ENCODE peak calls at places on chromosomes 5 and 9, in four cellular contexts. One of them, this sample, is unnamed.

GRCh38 chr5:135240781-135241360 is 158.2 kb downstream of the MACROH2A1 start:
- DNase-seq in K562: no peak
- DNase-seq in HepG2: no peak
- DNase-seq in GM12878: no peak
- DNase-seq in this sample: no peak

GRCh38 chr5:148776780-148777179 is 49.6 kb upstream of the ADRB2 start:
- DNase-seq in K562: no peak
- DNase-seq in HepG2: no peak
- DNase-seq in GM12878: no peak
- DNase-seq in this sample: no peak

GRCh38 chr5:143404416-143405062 is 1.1 kb upstream of the NR3C1 start:
- DNase-seq in K562: peak; percentile 72
- DNase-seq in HepG2: peak; percentile 28
- DNase-seq in GM12878: no peak
- DNase-seq in this sample: peak; percentile 59

GRCh38 chr9:75229605-75230332 is 141.5 kb downstream of the OSTF1 start:
- DNase-seq in K562: no peak
- DNase-seq in HepG2: peak; percentile 58
- DNase-seq in GM12878: no peak
- DNase-seq in this sample: no peak

GRCh38 chr9:26746357-26747072 is 146.1 kb downstream of the CAAP1 start:
- DNase-seq in K562: no peak
- DNase-seq in HepG2: peak; percentile 70
- DNase-seq in GM12878: peak; percentile 76
- DNase-seq in this sample: no peak

GRCh38 chr9:7974335-7975005 is 174.9 kb upstream of the DMAC1 start:
- DNase-seq in K562: no peak
- DNase-seq in HepG2: no peak
- DNase-seq in GM12878: peak; percentile 24
- DNase-seq in this sample: no peak

GRCh38 chr5:116923344-116923743 is 348.7 kb upstream of the SEMA6A start:
- DNase-seq in K562: no peak
- DNase-seq in HepG2: no peak
- DNase-seq in GM12878: no peak
- DNase-seq in this sample: no peak

GRCh38 chr9:75870450-75870849 is 20.0 kb upstream of the PCSK5 start:
- DNase-seq in K562: no peak
- DNase-seq in HepG2: no peak
- DNase-seq in GM12878: no peak
- DNase-seq in this sample: no peak

GRCh38 chr5:83107692-83108410 is 30.5 kb downstream of the XRCC4 start:
- DNase-seq in K562: no peak
- DNase-seq in HepG2: no peak
- DNase-seq in GM12878: no peak
- DNase-seq in this sample: no peak

GRCh38 chr9:95953986-95954385 is 78.5 kb downstream of the ERCC6L2 start:
- DNase-seq in K562: no peak
- DNase-seq in HepG2: no peak
- DNase-seq in GM12878: peak; percentile 25
- DNase-seq in this sample: no peak

GRCh38 chr5:60583598-60583997 is 116.4 kb downstream of the DEPDC1B start:
- DNase-seq in K562: no peak
- DNase-seq in HepG2: no peak
- DNase-seq in GM12878: no peak
- DNase-seq in this sample: no peak

GRCh38 chr9:69063839-69064238 is 28.3 kb downstream of the FXN start:
- DNase-seq in K562: no peak
- DNase-seq in HepG2: no peak
- DNase-seq in GM12878: no peak
- DNase-seq in this sample: no peak

GRCh38 chr5:51811883-51812282 is 428.6 kb downstream of the ISL1 start:
- DNase-seq in K562: no peak
- DNase-seq in HepG2: no peak
- DNase-seq in GM12878: no peak
- DNase-seq in this sample: no peak

GRCh38 chr5:153551537-153552079 is 61.1 kb downstream of the GRIA1 start:
- DNase-seq in K562: no peak
- DNase-seq in HepG2: no peak
- DNase-seq in GM12878: no peak
- DNase-seq in this sample: no peak

GRCh38 chr5:122351416-122352157 is 39.5 kb downstream of the SNCAIP start:
- DNase-seq in K562: no peak
- DNase-seq in HepG2: no peak
- DNase-seq in GM12878: no peak
- DNase-seq in this sample: no peak

GRCh38 chr9:35871514-35871913 is 1.3 kb upstream of the OR13J1 start:
- DNase-seq in K562: no peak
- DNase-seq in HepG2: no peak
- DNase-seq in GM12878: no peak
- DNase-seq in this sample: no peak

GRCh38 chr9:76817489-76817888 is 53.3 kb downstream of the PCA3 start:
- DNase-seq in K562: no peak
- DNase-seq in HepG2: no peak
- DNase-seq in GM12878: no peak
- DNase-seq in this sample: no peak

GRCh38 chr5:159817262-159818029 is 98.8 kb upstream of the ADRA1B start:
- DNase-seq in K562: no peak
- DNase-seq in HepG2: no peak
- DNase-seq in GM12878: no peak
- DNase-seq in this sample: no peak

GRCh38 chr5:177083351-177083750 is 3.4 kb upstream of the FGFR4 start:
- DNase-seq in K562: no peak
- DNase-seq in HepG2: no peak
- DNase-seq in GM12878: no peak
- DNase-seq in this sample: no peak

GRCh38 chr9:91403665-91404543 is 19.7 kb downstream of the NFIL3 start:
- DNase-seq in K562: peak; percentile 40
- DNase-seq in HepG2: no peak
- DNase-seq in GM12878: no peak
- DNase-seq in this sample: no peak

GRCh38 chr9:99183616-99184015 is 38.1 kb downstream of the ALG2 start:
- DNase-seq in K562: no peak
- DNase-seq in HepG2: no peak
- DNase-seq in GM12878: no peak
- DNase-seq in this sample: no peak

GRCh38 chr9:92328225-92328624 is 2.5 kb downstream of the CENPP start:
- DNase-seq in K562: no peak
- DNase-seq in HepG2: peak; percentile 28
- DNase-seq in GM12878: no peak
- DNase-seq in this sample: no peak

GRCh38 chr5:117065161-117065560 is 490.5 kb upstream of the SEMA6A start:
- DNase-seq in K562: no peak
- DNase-seq in HepG2: no peak
- DNase-seq in GM12878: no peak
- DNase-seq in this sample: no peak

GRCh38 chr9:124259273-124260078 is 1.7 kb downstream of the NEK6 start:
- DNase-seq in K562: no peak
- DNase-seq in HepG2: peak; percentile 91
- DNase-seq in GM12878: no peak
- DNase-seq in this sample: no peak

GRCh38 chr5:108681079-108681921 is 66.4 kb upstream of the FER start:
- DNase-seq in K562: peak; percentile 26
- DNase-seq in HepG2: peak; percentile 50
- DNase-seq in GM12878: peak; percentile 67
- DNase-seq in this sample: no peak

GRCh38 chr9:127545196-127546124 is 66.6 kb upstream of the STXBP1 start:
- DNase-seq in K562: peak; percentile 33
- DNase-seq in HepG2: peak; percentile 96
- DNase-seq in GM12878: no peak
- DNase-seq in this sample: no peak

GRCh38 chr9:104850771-104851170 is 77.2 kb downstream of the ABCA1 start:
- DNase-seq in K562: no peak
- DNase-seq in HepG2: no peak
- DNase-seq in GM12878: no peak
- DNase-seq in this sample: no peak

GRCh38 chr5:135135530-135136201 is 101.6 kb upstream of the PITX1 start:
- DNase-seq in K562: peak; percentile 63
- DNase-seq in HepG2: no peak
- DNase-seq in GM12878: no peak
- DNase-seq in this sample: no peak

GRCh38 chr9:95073042-95073607 is 244.4 kb downstream of the FANCC start:
- DNase-seq in K562: no peak
- DNase-seq in HepG2: peak; percentile 25
- DNase-seq in GM12878: no peak
- DNase-seq in this sample: peak; percentile 47

GRCh38 chr5:110865400-110866094 is 126.7 kb downstream of the SLC25A46 start:
- DNase-seq in K562: peak; percentile 33
- DNase-seq in HepG2: peak; percentile 28
- DNase-seq in GM12878: no peak
- DNase-seq in this sample: peak; percentile 66

GRCh38 chr5:58649716-58650115 is 66.8 kb downstream of the RAB3C start:
- DNase-seq in K562: no peak
- DNase-seq in HepG2: no peak
- DNase-seq in GM12878: no peak
- DNase-seq in this sample: no peak

GRCh38 chr5:43313854-43314457 is 744 bp upstream of the HMGCS1 start:
- DNase-seq in K562: no peak
- DNase-seq in HepG2: no peak
- DNase-seq in GM12878: no peak
- DNase-seq in this sample: no peak

DNA sequence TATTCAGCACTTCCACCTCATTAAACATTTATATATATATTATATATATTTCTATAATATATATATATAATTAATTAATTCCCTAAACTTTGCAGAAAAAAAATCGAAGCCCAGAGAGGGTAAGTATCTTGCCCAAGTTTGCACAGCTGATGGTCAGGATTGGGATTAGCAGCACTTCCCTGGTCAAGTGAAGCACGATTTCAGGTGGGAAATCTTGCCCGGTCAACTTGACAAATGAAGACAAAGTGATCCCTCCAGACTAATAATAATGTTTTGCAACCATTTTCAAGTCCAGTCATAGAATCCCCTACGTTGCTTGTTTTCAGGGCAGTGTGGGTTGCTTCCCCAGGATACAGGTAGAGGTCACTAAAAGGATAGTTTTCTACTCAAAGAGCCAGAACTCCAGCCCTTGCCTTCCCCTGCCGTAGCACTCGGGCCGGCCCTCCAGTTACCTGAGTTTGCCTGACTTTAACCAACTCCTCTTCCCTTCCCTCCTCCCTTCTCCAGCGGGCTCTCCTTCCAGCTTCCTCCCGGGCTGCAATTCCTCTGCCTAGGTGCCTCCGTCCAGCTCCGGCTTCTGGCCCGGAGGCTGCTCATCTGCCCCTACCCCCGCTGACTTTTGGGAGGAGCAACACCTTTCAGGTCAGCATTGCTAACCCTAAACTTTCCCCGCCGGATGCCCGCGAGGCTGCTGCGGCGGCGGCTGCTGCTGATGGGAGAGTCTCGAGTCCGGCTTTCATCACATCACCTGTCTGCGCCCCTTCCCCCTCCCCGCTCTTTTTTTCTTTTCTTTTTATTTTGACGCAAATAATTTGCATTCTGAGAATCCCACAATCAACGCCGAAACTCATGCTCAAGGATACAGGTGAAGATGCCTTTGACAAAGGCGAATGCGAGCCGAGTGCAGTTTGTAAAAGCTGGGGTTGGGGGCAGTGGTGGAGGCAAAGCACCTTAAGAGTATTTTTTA is 928 bp downstream of the PRLR start:
- DNase-seq in K562: no peak
- DNase-seq in HepG2: peak; percentile 58
- DNase-seq in GM12878: no peak
- DNase-seq in this sample: peak; percentile 79
- TF ChIP-seq TCF7 in K562: no peak
- TF ChIP-seq TCF7 in HepG2: no peak
- TF ChIP-seq TCF7 in GM12878: no peak
- TF ChIP-seq TCF7 in this sample: no peak

GRCh38 chr5:167305591-167306213 is 985.7 kb upstream of the WWC1 start:
- DNase-seq in K562: no peak
- DNase-seq in HepG2: no peak
- DNase-seq in GM12878: no peak
- DNase-seq in this sample: no peak
- TF ChIP-seq TCF7 in K562: no peak
- TF ChIP-seq TCF7 in HepG2: no peak
- TF ChIP-seq TCF7 in GM12878: no peak
- TF ChIP-seq TCF7 in this sample: no peak

GRCh38 chr5:161763571-161763970 is 78.0 kb downstream of the GABRA6 start:
- DNase-seq in K562: no peak
- DNase-seq in HepG2: no peak
- DNase-seq in GM12878: no peak
- DNase-seq in this sample: no peak

GRCh38 chr5:161765611-161766010 is 80.1 kb downstream of the GABRA6 start:
- DNase-seq in K562: no peak
- DNase-seq in HepG2: no peak
- DNase-seq in GM12878: no peak
- DNase-seq in this sample: no peak
- TF ChIP-seq TCF7 in K562: no peak
- TF ChIP-seq TCF7 in HepG2: no peak
- TF ChIP-seq TCF7 in GM12878: no peak
- TF ChIP-seq TCF7 in this sample: no peak

GRCh38 chr5:761206-761771 is 23.2 kb downstream of the ZDHHC11B start:
- DNase-seq in K562: no peak
- DNase-seq in HepG2: no peak
- DNase-seq in GM12878: no peak
- DNase-seq in this sample: no peak

GRCh38 chr5:759781-760362 is 24.7 kb downstream of the ZDHHC11B start:
- DNase-seq in K562: peak; percentile 9
- DNase-seq in HepG2: no peak
- DNase-seq in GM12878: no peak
- DNase-seq in this sample: no peak

GRCh38 chr5:759111-759741 is 25.3 kb downstream of the ZDHHC11B start:
- DNase-seq in K562: peak; percentile 39
- DNase-seq in HepG2: peak; percentile 81
- DNase-seq in GM12878: no peak
- DNase-seq in this sample: no peak

GRCh38 chr5:761854-762685 is 22.5 kb downstream of the ZDHHC11B start:
- DNase-seq in K562: no peak
- DNase-seq in HepG2: no peak
- DNase-seq in GM12878: no peak
- DNase-seq in this sample: no peak

DNA sequence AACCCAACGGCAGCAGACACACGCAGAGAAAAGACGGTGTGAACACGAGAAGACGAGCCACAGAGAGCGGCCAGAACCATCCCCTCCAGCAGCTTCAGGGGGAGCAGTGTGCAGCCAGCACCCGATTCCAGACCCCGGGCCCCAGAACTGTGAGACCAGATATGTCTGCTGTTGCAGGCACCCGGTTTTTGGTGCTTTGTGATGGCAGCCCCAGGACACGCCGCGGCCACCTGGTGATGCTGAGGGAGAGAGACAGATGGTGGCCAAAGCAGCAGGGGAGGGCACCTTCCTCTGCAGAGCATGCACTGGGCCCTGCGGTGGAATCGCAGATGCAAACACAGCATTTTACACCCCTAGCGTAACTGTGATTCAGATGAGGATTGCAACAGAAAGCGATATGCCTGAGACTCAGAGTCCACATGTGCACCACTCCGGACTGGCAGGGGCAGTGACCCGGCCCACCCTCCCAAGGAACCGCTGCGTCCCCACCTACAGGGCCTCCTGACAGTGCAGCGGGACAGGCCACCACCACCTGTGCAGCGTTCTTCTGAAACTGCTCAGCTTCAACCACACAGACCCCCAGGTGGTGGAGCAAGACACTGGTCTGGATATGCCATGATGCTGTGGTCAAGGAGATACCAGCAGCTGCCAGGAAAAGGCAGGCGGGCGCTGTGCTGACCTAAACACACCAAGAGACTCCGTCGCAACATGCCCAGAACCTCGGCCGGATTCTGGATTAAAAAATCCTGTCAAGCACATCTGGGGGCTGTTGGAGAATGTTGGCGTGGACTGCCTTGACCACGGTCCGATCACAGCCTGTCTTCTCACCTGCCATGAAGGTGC is 23.9 kb downstream of the ZDHHC11B start:
- DNase-seq in K562: no peak
- DNase-seq in HepG2: no peak
- DNase-seq in GM12878: no peak
- DNase-seq in this sample: no peak
- TF ChIP-seq TCF7 in K562: no peak
- TF ChIP-seq TCF7 in HepG2: no peak
- TF ChIP-seq TCF7 in GM12878: no peak
- TF ChIP-seq TCF7 in this sample: no peak

This sample was measured in WTC11.